ENCODE peak calls at places on chromosomes 6 and 20, in five cellular contexts. One of them, this sample, is unnamed.
A peak's percentile ranks its signal among the peaks of the same experiment; 100 is the strongest.

GRCh38 chr6:159897603-159898002 is 6.8 kb downstream of the MAS1 start:
- DNase-seq in stimulated activated CD8-positive, alpha-beta memory T cell treated with anti-CD3 and anti-CD28 coated beads, Interleukin-4, amount 100 ng/mL, for 1 hour: no peak
- DNase-seq in activated CD8-positive, alpha-beta T cell treated with anti-CD3 and anti-CD28 coated beads, Interleukin-2, amount 10 ng/mL, durations not matched to agents 7 days and 5 days: no peak
- DNase-seq in HCEC 1CT: no peak
- DNase-seq in BE2C: no peak
- DNase-seq in this sample: no peak

GRCh38 chr6:27517928-27518787 is 45.3 kb upstream of the ZNF184 start:
- DNase-seq in stimulated activated CD8-positive, alpha-beta memory T cell treated with anti-CD3 and anti-CD28 coated beads, Interleukin-4, amount 100 ng/mL, for 1 hour: no peak
- DNase-seq in activated CD8-positive, alpha-beta T cell treated with anti-CD3 and anti-CD28 coated beads, Interleukin-2, amount 10 ng/mL, durations not matched to agents 7 days and 5 days: no peak
- DNase-seq in HCEC 1CT: no peak
- DNase-seq in BE2C: peak; percentile 33
- DNase-seq in this sample: no peak

GRCh38 chr6:147950623-147950987 is 392.0 kb upstream of the SASH1 start:
- DNase-seq in stimulated activated CD8-positive, alpha-beta memory T cell treated with anti-CD3 and anti-CD28 coated beads, Interleukin-4, amount 100 ng/mL, for 1 hour: no peak
- DNase-seq in activated CD8-positive, alpha-beta T cell treated with anti-CD3 and anti-CD28 coated beads, Interleukin-2, amount 10 ng/mL, durations not matched to agents 7 days and 5 days: no peak
- DNase-seq in HCEC 1CT: peak; percentile 72
- DNase-seq in BE2C: no peak
- DNase-seq in this sample: peak; percentile 73

GRCh38 chr6:90250405-90250804 is 46.2 kb downstream of the BACH2 start:
- DNase-seq in stimulated activated CD8-positive, alpha-beta memory T cell treated with anti-CD3 and anti-CD28 coated beads, Interleukin-4, amount 100 ng/mL, for 1 hour: no peak
- DNase-seq in activated CD8-positive, alpha-beta T cell treated with anti-CD3 and anti-CD28 coated beads, Interleukin-2, amount 10 ng/mL, durations not matched to agents 7 days and 5 days: no peak
- DNase-seq in HCEC 1CT: no peak
- DNase-seq in BE2C: no peak
- DNase-seq in this sample: no peak

GRCh38 chr6:157221049-157221816 is 102.1 kb downstream of the TMEM242 start:
- DNase-seq in stimulated activated CD8-positive, alpha-beta memory T cell treated with anti-CD3 and anti-CD28 coated beads, Interleukin-4, amount 100 ng/mL, for 1 hour: peak; percentile 50
- DNase-seq in activated CD8-positive, alpha-beta T cell treated with anti-CD3 and anti-CD28 coated beads, Interleukin-2, amount 10 ng/mL, durations not matched to agents 7 days and 5 days: peak; percentile 88
- DNase-seq in HCEC 1CT: peak; percentile 45
- DNase-seq in BE2C: no peak
- DNase-seq in this sample: peak; percentile 71

GRCh38 chr6:160007581-160007980 is 38.7 kb downstream of the IGF2R start:
- DNase-seq in stimulated activated CD8-positive, alpha-beta memory T cell treated with anti-CD3 and anti-CD28 coated beads, Interleukin-4, amount 100 ng/mL, for 1 hour: no peak
- DNase-seq in activated CD8-positive, alpha-beta T cell treated with anti-CD3 and anti-CD28 coated beads, Interleukin-2, amount 10 ng/mL, durations not matched to agents 7 days and 5 days: no peak
- DNase-seq in HCEC 1CT: peak; percentile 26
- DNase-seq in BE2C: no peak
- DNase-seq in this sample: no peak

GRCh38 chr6:39821739-39822532 is 29.8 kb downstream of the DAAM2 start:
- DNase-seq in stimulated activated CD8-positive, alpha-beta memory T cell treated with anti-CD3 and anti-CD28 coated beads, Interleukin-4, amount 100 ng/mL, for 1 hour: no peak
- DNase-seq in activated CD8-positive, alpha-beta T cell treated with anti-CD3 and anti-CD28 coated beads, Interleukin-2, amount 10 ng/mL, durations not matched to agents 7 days and 5 days: no peak
- DNase-seq in HCEC 1CT: no peak
- DNase-seq in BE2C: no peak
- DNase-seq in this sample: peak; percentile 38

GRCh38 chr20:63406617-63407245 is 45.6 kb upstream of the CHRNA4 start:
- DNase-seq in stimulated activated CD8-positive, alpha-beta memory T cell treated with anti-CD3 and anti-CD28 coated beads, Interleukin-4, amount 100 ng/mL, for 1 hour: no peak
- DNase-seq in activated CD8-positive, alpha-beta T cell treated with anti-CD3 and anti-CD28 coated beads, Interleukin-2, amount 10 ng/mL, durations not matched to agents 7 days and 5 days: no peak
- DNase-seq in HCEC 1CT: no peak
- DNase-seq in BE2C: no peak
- DNase-seq in this sample: no peak

GRCh38 chr6:106360410-106360988 is at the start of gene CRYBG1:
- DNase-seq in stimulated activated CD8-positive, alpha-beta memory T cell treated with anti-CD3 and anti-CD28 coated beads, Interleukin-4, amount 100 ng/mL, for 1 hour: peak; percentile 36
- DNase-seq in activated CD8-positive, alpha-beta T cell treated with anti-CD3 and anti-CD28 coated beads, Interleukin-2, amount 10 ng/mL, durations not matched to agents 7 days and 5 days: peak; percentile 70
- DNase-seq in HCEC 1CT: no peak
- DNase-seq in BE2C: peak; percentile 64
- DNase-seq in this sample: peak; percentile 18

GRCh38 chr6:36170704-36171103 is 25.8 kb upstream of the BRPF3 start:
- DNase-seq in stimulated activated CD8-positive, alpha-beta memory T cell treated with anti-CD3 and anti-CD28 coated beads, Interleukin-4, amount 100 ng/mL, for 1 hour: no peak
- DNase-seq in activated CD8-positive, alpha-beta T cell treated with anti-CD3 and anti-CD28 coated beads, Interleukin-2, amount 10 ng/mL, durations not matched to agents 7 days and 5 days: no peak
- DNase-seq in HCEC 1CT: no peak
- DNase-seq in BE2C: no peak
- DNase-seq in this sample: no peak

GRCh38 chr20:47389867-47390347 is 33.4 kb upstream of the ZMYND8 start:
- DNase-seq in stimulated activated CD8-positive, alpha-beta memory T cell treated with anti-CD3 and anti-CD28 coated beads, Interleukin-4, amount 100 ng/mL, for 1 hour: no peak
- DNase-seq in activated CD8-positive, alpha-beta T cell treated with anti-CD3 and anti-CD28 coated beads, Interleukin-2, amount 10 ng/mL, durations not matched to agents 7 days and 5 days: no peak
- DNase-seq in HCEC 1CT: peak; percentile 77
- DNase-seq in BE2C: peak; percentile 14
- DNase-seq in this sample: no peak

GRCh38 chr6:91509039-91509438 is 922.2 kb upstream of the MAP3K7 start:
- DNase-seq in stimulated activated CD8-positive, alpha-beta memory T cell treated with anti-CD3 and anti-CD28 coated beads, Interleukin-4, amount 100 ng/mL, for 1 hour: no peak
- DNase-seq in activated CD8-positive, alpha-beta T cell treated with anti-CD3 and anti-CD28 coated beads, Interleukin-2, amount 10 ng/mL, durations not matched to agents 7 days and 5 days: no peak
- DNase-seq in HCEC 1CT: no peak
- DNase-seq in BE2C: no peak
- DNase-seq in this sample: no peak

GRCh38 chr6:100452998-100453397 is 11.7 kb downstream of the SIM1 start:
- DNase-seq in stimulated activated CD8-positive, alpha-beta memory T cell treated with anti-CD3 and anti-CD28 coated beads, Interleukin-4, amount 100 ng/mL, for 1 hour: no peak
- DNase-seq in activated CD8-positive, alpha-beta T cell treated with anti-CD3 and anti-CD28 coated beads, Interleukin-2, amount 10 ng/mL, durations not matched to agents 7 days and 5 days: no peak
- DNase-seq in HCEC 1CT: no peak
- DNase-seq in BE2C: no peak
- DNase-seq in this sample: no peak

GRCh38 chr20:13231031-13231752 is 10.1 kb downstream of the ISM1 start:
- DNase-seq in stimulated activated CD8-positive, alpha-beta memory T cell treated with anti-CD3 and anti-CD28 coated beads, Interleukin-4, amount 100 ng/mL, for 1 hour: no peak
- DNase-seq in activated CD8-positive, alpha-beta T cell treated with anti-CD3 and anti-CD28 coated beads, Interleukin-2, amount 10 ng/mL, durations not matched to agents 7 days and 5 days: peak; percentile 84
- DNase-seq in HCEC 1CT: peak; percentile 63
- DNase-seq in BE2C: no peak
- DNase-seq in this sample: peak; percentile 88

GRCh38 chr6:91786474-91787184 is 1199.8 kb upstream of the MAP3K7 start:
- DNase-seq in stimulated activated CD8-positive, alpha-beta memory T cell treated with anti-CD3 and anti-CD28 coated beads, Interleukin-4, amount 100 ng/mL, for 1 hour: no peak
- DNase-seq in activated CD8-positive, alpha-beta T cell treated with anti-CD3 and anti-CD28 coated beads, Interleukin-2, amount 10 ng/mL, durations not matched to agents 7 days and 5 days: no peak
- DNase-seq in HCEC 1CT: no peak
- DNase-seq in BE2C: no peak
- DNase-seq in this sample: no peak

GRCh38 chr20:31560900-31561598 is 44.0 kb upstream of the ID1 start:
- DNase-seq in stimulated activated CD8-positive, alpha-beta memory T cell treated with anti-CD3 and anti-CD28 coated beads, Interleukin-4, amount 100 ng/mL, for 1 hour: no peak
- DNase-seq in activated CD8-positive, alpha-beta T cell treated with anti-CD3 and anti-CD28 coated beads, Interleukin-2, amount 10 ng/mL, durations not matched to agents 7 days and 5 days: no peak
- DNase-seq in HCEC 1CT: peak; percentile 96
- DNase-seq in BE2C: no peak
- DNase-seq in this sample: peak; percentile 97

GRCh38 chr6:14231071-14231483 is 113.5 kb downstream of the CD83 start:
- DNase-seq in stimulated activated CD8-positive, alpha-beta memory T cell treated with anti-CD3 and anti-CD28 coated beads, Interleukin-4, amount 100 ng/mL, for 1 hour: no peak
- DNase-seq in activated CD8-positive, alpha-beta T cell treated with anti-CD3 and anti-CD28 coated beads, Interleukin-2, amount 10 ng/mL, durations not matched to agents 7 days and 5 days: no peak
- DNase-seq in HCEC 1CT: no peak
- DNase-seq in BE2C: no peak
- DNase-seq in this sample: no peak

This sample was measured in LHCN-M2.